ENCODE peak calls at places on chromosome 17, in ten cellular contexts. Z, C, X, I, Y, S, R, P, D and B are unnamed samples.

GRCh38 chr17:78979780-78980623 is at the start of gene LGALS3BP:
- DNase-seq in Y (peak), Z (peak), C (peak), P (no peak), I (peak), D (peak), R (peak), X (peak), S (peak), B (peak)

GRCh38 chr17:4900231-4901107 is 1.1 kb downstream of the C17orf107 start:
- DNase-seq in Z (no peak), R (peak), X (no peak), D (peak), C (no peak), I (no peak), Y (no peak), P (peak), S (no peak), B (no peak)

GRCh38 chr17:45006927-45007461 is 38.9 kb upstream of the C1QL1 start:
- DNase-seq in P (no peak), X (no peak), Y (peak), I (no peak), S (no peak), Z (peak), C (no peak), D (peak), R (peak), B (no peak)

GRCh38 chr17:65750166-65750565 is 188.7 kb upstream of the AXIN2 start:
- DNase-seq in R (no peak), P (no peak), I (no peak), S (no peak), X (no peak), C (no peak), Y (peak), D (no peak), Z (peak), B (no peak)

GRCh38 chr17:73571524-73572130 is 72.6 kb downstream of the SDK2 start:
- DNase-seq in D (peak), C (no peak), S (no peak), I (no peak), P (no peak), R (no peak), Y (no peak), Z (no peak), X (no peak), B (no peak)

GRCh38 chr17:48721009-48721402 is 1.3 kb downstream of the PRAC1 start:
- DNase-seq in I (no peak), D (no peak), S (no peak), R (no peak), P (no peak), Z (no peak), C (no peak), X (no peak), Y (no peak), B (no peak)

GRCh38 chr17:40191237-40192208 is 14.3 kb downstream of the RAPGEFL1 start:
- DNase-seq in P (peak), I (peak), S (peak), D (peak), Y (peak), X (peak), Z (peak), C (peak), R (peak), B (peak)

GRCh38 chr17:81347437-81347836 is 47.8 kb upstream of the BAHCC1 start:
- DNase-seq in S (no peak), X (no peak), C (no peak), R (no peak), Y (no peak), D (no peak), Z (no peak), P (no peak), I (no peak), B (no peak)

GRCh38 chr17:15255713-15256454 is 9.2 kb downstream of the PMP22 start:
- DNase-seq in I (no peak), D (peak), Y (no peak), P (no peak), R (no peak), X (no peak), C (peak), Z (peak), S (peak), B (peak)

GRCh38 chr17:38673714-38674012 is 1.1 kb downstream of the EPOP start:
- DNase-seq in X (no peak), D (no peak), C (no peak), S (no peak), Z (no peak), P (no peak), R (no peak), Y (peak), I (no peak), B (no peak)

GRCh38 chr17:73613947-73614655 is 30.1 kb downstream of the SDK2 start:
- DNase-seq in S (no peak), P (no peak), Z (peak), X (no peak), C (no peak), R (peak), I (no peak), Y (no peak), D (peak), B (no peak)

GRCh38 chr17:81902653-81903414 is 796 bp downstream of the NPB start:
- DNase-seq in Z (no peak), C (no peak), I (peak), D (peak), P (no peak), S (no peak), X (no peak), R (peak), Y (no peak), B (no peak)

GRCh38 chr17:3827124-3827773 is 18.8 kb downstream of the NCBP3 start:
- DNase-seq in X (peak), I (peak), R (peak), Y (peak), D (peak), Z (peak), P (peak), S (peak), C (peak), B (peak)

GRCh38 chr17:12472613-12473173 is 193.0 kb upstream of the MYOCD start:
- DNase-seq in P (no peak), R (no peak), Y (peak), C (no peak), X (no peak), Z (no peak), D (no peak), I (no peak), S (peak), B (no peak)

GRCh38 chr17:40519089-40519775 is 17.8 kb upstream of the TNS4 start:
- DNase-seq in Y (no peak), R (peak), P (no peak), I (no peak), S (no peak), C (no peak), X (no peak), Z (no peak), D (no peak), B (no peak)

GRCh38 chr17:51166198-51166986 is at the start of gene NME2:
- DNase-seq in P (peak), C (peak), D (peak), X (peak), Z (peak), R (peak), S (peak), I (peak), Y (peak), B (peak)

GRCh38 chr17:45052052-45052772 is 780 bp upstream of the DCAKD start:
- DNase-seq in X (no peak), S (no peak), P (peak), R (peak), C (no peak), D (peak), Y (peak), I (peak), Z (peak), B (no peak)

GRCh38 chr17:81294512-81295030 is 536 bp downstream of the SLC38A10 start:
- DNase-seq in P (peak), R (no peak), S (peak), I (peak), D (peak), Y (no peak), X (peak), Z (no peak), C (peak), B (peak)

GRCh38 chr17:10999484-10999883 is 161.6 kb upstream of the PIRT start:
- DNase-seq in X (no peak), R (no peak), C (no peak), I (no peak), Y (no peak), D (no peak), P (no peak), S (no peak), Z (no peak), B (no peak)

GRCh38 chr17:34067009-34067408 is 188.1 kb upstream of the CCL2 start:
- DNase-seq in X (no peak), Y (no peak), D (no peak), P (no peak), C (no peak), S (no peak), R (no peak), Z (no peak), I (no peak), B (no peak)

GRCh38 chr17:78146881-78147280 is 696 bp downstream of the C17orf99 start:
- DNase-seq in C (no peak), I (no peak), X (no peak), Y (no peak), Z (no peak), S (no peak), D (no peak), P (no peak), R (no peak), B (no peak)

GRCh38 chr17:72342061-72342460 is 221.2 kb downstream of the SOX9 start:
- DNase-seq in D (no peak), Y (no peak), S (no peak), C (no peak), R (no peak), X (no peak), I (no peak), Z (no peak), P (no peak), B (no peak)

GRCh38 chr17:6366144-6366755 is 68.7 kb downstream of the AIPL1 start:
- DNase-seq in S (peak), Y (peak), Z (no peak), D (no peak), R (peak), C (no peak), I (no peak), P (no peak), X (no peak), B (no peak)

GRCh38 chr17:38333635-38334295 is 10.0 kb downstream of the GPR179 start:
- DNase-seq in S (no peak), I (no peak), Z (peak), X (no peak), C (no peak), R (peak), P (peak), D (peak), Y (no peak), B (peak)

GRCh38 chr17:29807520-29808361 is 122.3 kb downstream of the SSH2 start:
- DNase-seq in S (peak), R (peak), Z (peak), D (peak), C (peak), I (peak), P (peak), X (peak), Y (peak), B (peak)

GRCh38 chr17:74089869-74090464 is 113.5 kb upstream of the RPL38 start:
- DNase-seq in Y (peak), Z (peak), S (no peak), D (no peak), I (no peak), X (peak), P (peak), R (peak), C (peak), B (peak)

GRCh38 chr17:35294756-35295155 is 51.9 kb downstream of the SLFN5 start:
- DNase-seq in Z (peak), X (no peak), I (no peak), R (no peak), Y (peak), P (no peak), C (no peak), S (no peak), D (no peak), B (no peak)

GRCh38 chr17:17206913-17207368 is 808 bp upstream of the PLD6 start:
- DNase-seq in X (no peak), R (no peak), P (no peak), S (no peak), Y (no peak), I (no peak), C (peak), Z (no peak), D (peak), B (no peak)

GRCh38 chr17:73203788-73204479 is 11.1 kb downstream of the COG1 start:
- DNase-seq in Z (no peak), C (no peak), X (no peak), P (no peak), R (no peak), S (no peak), Y (no peak), I (no peak), D (no peak), B (no peak)

GRCh38 chr17:72592242-72592966 is 471.6 kb downstream of the SOX9 start:
- DNase-seq in P (no peak), R (peak), X (peak), I (peak), D (peak), Y (peak), Z (peak), S (peak), C (peak), B (peak)

GRCh38 chr17:70552230-70552981 is 383.1 kb downstream of the KCNJ2 start:
- DNase-seq in X (peak), I (peak), Z (peak), R (peak), P (peak), D (peak), S (peak), Y (peak), C (peak), B (peak)

DNA sequence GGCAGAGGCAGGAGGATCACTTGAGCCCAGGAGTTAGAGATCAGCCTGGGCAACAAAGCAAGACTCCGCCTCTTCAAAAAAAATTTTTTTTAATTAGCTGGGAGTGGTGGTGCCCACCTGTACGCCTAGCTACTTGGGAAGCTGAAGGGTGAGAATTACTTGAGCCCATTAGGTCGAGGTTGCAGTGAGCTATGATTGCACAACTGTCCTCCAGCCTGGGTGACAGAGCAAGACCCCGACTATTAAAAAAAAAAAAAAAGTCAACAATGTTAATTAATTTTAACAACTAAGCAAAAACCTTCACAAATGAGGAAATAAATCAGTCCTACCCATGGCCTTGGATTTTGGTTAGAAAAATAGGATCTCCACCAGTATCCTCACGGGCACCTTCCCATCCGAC is 5.4 kb downstream of the DHX58 start:
- DNase-seq in S (no peak), P (no peak), Y (no peak), D (no peak), I (no peak), R (no peak), X (no peak), C (no peak), Z (no peak), B (no peak)
- H3K4me3 ChIP-seq in S (no peak), P (peak), Y (no peak), D (no peak), I (peak), R (peak), X (no peak), C (no peak), Z (no peak), B (no peak)

GRCh38 chr17:69470702-69471101 is 56.2 kb downstream of the MAP2K6 start:
- DNase-seq in R (peak), D (no peak), I (no peak), P (no peak), S (no peak), Y (no peak), Z (no peak), X (no peak), C (no peak), B (no peak)

GRCh38 chr17:69471406-69471805 is 56.9 kb downstream of the MAP2K6 start:
- DNase-seq in I (no peak), Z (no peak), R (no peak), S (no peak), Y (no peak), C (no peak), X (no peak), D (no peak), P (no peak), B (no peak)

GRCh38 chr17:69474171-69474831 is 59.8 kb downstream of the MAP2K6 start:
- DNase-seq in R (peak), I (no peak), X (no peak), P (no peak), S (no peak), D (no peak), Z (no peak), C (no peak), Y (no peak), B (no peak)

GRCh38 chr17:69477204-69477899 is 62.9 kb downstream of the MAP2K6 start:
- DNase-seq in C (no peak), X (no peak), S (no peak), Z (no peak), Y (no peak), P (no peak), R (peak), I (no peak), D (peak), B (no peak)

GRCh38 chr17:69473801-69474170 is 59.3 kb downstream of the MAP2K6 start:
- DNase-seq in P (no peak), S (peak), Y (peak), X (no peak), D (no peak), I (no peak), C (peak), R (no peak), Z (peak), B (peak)
- H3K4me3 ChIP-seq in P (no peak), S (no peak), Y (no peak), X (no peak), D (no peak), I (no peak), C (no peak), R (no peak), Z (no peak), B (no peak)

GRCh38 chr17:28712037-28712704 is 483 bp upstream of the PROCA1 start:
- DNase-seq in I (peak), R (peak), Z (peak), C (no peak), Y (no peak), X (no peak), D (peak), S (no peak), P (peak), B (no peak)
- H3K4me3 ChIP-seq in I (peak), R (peak), Z (peak), C (no peak), Y (no peak), X (peak), D (peak), S (no peak), P (peak), B (peak)

GRCh38 chr17:49996495-49997255 is 1.7 kb upstream of the DLX3 start:
- DNase-seq in C (peak), I (peak), Y (peak), R (peak), X (no peak), Z (peak), P (peak), D (peak), S (peak), B (peak)
- H3K4me3 ChIP-seq in C (peak), I (peak), Y (peak), R (peak), X (peak), Z (no peak), P (peak), D (peak), S (peak), B (peak)

DNA sequence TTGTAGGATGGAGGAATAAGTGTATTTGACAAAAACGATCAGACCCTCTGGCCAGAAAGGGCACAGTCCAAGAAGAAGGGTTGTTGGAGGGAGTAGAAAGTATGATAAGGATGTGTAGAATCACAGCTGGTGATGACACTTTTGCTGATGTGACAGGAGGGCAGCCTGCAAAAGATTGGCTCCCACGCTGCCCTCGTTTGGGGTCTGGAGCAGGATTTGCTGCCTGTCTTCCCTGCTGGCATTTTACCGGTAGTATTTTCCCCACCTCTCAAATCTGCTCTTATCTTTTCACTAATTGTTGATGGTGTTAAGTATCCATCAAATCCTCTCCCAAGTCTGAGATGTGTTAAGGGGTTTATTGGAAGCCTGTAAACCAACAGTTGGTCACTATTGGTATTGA is 208.8 kb downstream of the CCDC182 start:
- DNase-seq in Z (no peak), C (no peak), X (no peak), Y (no peak), R (peak), I (no peak), P (no peak), D (no peak), S (no peak), B (no peak)
- H3K4me3 ChIP-seq in Z (no peak), C (no peak), X (no peak), Y (no peak), R (no peak), I (no peak), P (no peak), D (no peak), S (no peak), B (no peak)

GRCh38 chr17:80034977-80035686 is 540 bp downstream of the TBC1D16 start:
- DNase-seq in Y (peak), C (peak), S (peak), I (peak), D (peak), R (peak), Z (peak), P (no peak), X (peak), B (peak)

GRCh38 chr17:80035687-80035936 is at the start of gene TBC1D16:
- DNase-seq in P (no peak), Y (no peak), D (peak), X (no peak), S (no peak), R (no peak), I (no peak), Z (no peak), C (no peak), B (no peak)

GRCh38 chr17:80033840-80034239 is 1.8 kb downstream of the TBC1D16 start:
- DNase-seq in Y (no peak), P (no peak), R (no peak), Z (no peak), X (no peak), I (no peak), D (peak), C (no peak), S (no peak), B (no peak)

GRCh38 chr17:80035937-80036714 is at the start of gene CCDC40:
- DNase-seq in P (peak), I (peak), R (peak), Z (peak), C (peak), Y (peak), X (peak), D (peak), S (peak), B (peak)

GRCh38 chr17:80034654-80034976 is 1.1 kb downstream of the TBC1D16 start:
- DNase-seq in S (no peak), Y (no peak), R (no peak), P (no peak), X (no peak), C (no peak), I (no peak), Z (no peak), D (no peak), B (no peak)
- H3K4me3 ChIP-seq in S (peak), Y (peak), R (peak), P (no peak), X (peak), C (peak), I (peak), Z (peak), D (peak), B (peak)

DNA sequence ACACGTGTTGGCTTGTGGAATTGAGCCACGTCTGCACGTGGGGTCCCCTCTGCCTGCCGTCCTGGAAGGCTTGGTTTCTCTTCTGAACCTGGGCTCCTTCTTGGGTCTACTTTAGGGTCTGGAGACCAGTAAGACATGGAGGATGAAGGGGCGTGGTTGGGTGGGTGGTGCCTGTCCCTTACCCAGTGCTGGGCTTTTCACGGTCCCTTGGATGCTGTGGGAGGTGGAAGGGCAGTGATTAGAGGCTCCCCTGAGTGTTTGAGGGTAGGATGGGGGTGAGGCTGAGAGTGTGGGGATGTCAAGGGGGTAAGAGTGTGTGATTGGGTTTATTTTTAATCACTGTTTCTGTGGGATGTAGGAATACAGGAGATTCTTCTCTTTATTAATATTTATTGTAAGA is 38.3 kb downstream of the MGAT5B start:
- DNase-seq in X (no peak), D (no peak), R (no peak), Y (no peak), C (no peak), P (no peak), Z (no peak), S (no peak), I (no peak), B (no peak)
- H3K4me3 ChIP-seq in X (no peak), D (no peak), R (no peak), Y (no peak), C (no peak), P (no peak), Z (no peak), S (no peak), I (no peak), B (no peak)

DNA sequence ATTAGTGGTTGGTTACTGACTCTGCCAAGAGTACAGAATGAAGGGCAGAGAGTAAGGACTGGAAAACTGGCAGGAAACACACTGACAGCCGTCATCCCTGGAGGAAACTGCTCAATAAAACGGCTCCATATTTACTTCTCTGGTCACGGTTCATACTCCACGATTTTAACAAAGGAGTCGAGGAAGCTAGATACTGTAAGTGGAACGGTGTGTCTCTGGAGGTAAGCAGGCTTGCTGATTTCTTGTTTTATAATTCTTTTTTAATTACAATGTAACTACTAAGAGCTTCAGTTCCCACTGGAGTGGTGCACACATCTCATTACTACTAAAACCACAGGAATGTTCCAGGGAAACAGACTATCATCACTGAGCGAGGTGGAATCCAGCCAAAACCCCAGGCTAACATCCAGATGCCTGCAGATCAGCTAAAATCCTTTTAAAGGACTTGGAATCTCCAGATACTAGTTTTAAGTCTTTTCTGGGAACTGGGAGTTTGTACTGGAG is 17.8 kb downstream of the SERPINF1 start:
- DNase-seq in X (peak), D (peak), R (no peak), P (no peak), S (peak), Z (peak), Y (peak), I (peak), C (peak), B (peak)
- H3K4me3 ChIP-seq in X (peak), D (peak), R (no peak), P (no peak), S (no peak), Z (no peak), Y (peak), I (no peak), C (no peak), B (peak)